ENCODE peak calls at places on chromosomes 5 and 9, in five cellular contexts. One of them, this sample, is unnamed.
A peak's percentile ranks its signal among the peaks of the same experiment; 100 is the strongest.

GRCh38 chr9:137494550-137495351 is 35.6 kb upstream of the NSMF start:
- DNase-seq in tibial nerve: no peak
- DNase-seq in HFF-Myc: no peak
- DNase-seq in Peyer's patch: no peak
- DNase-seq in lower lobe of right lung: no peak
- DNase-seq in this sample: no peak

GRCh38 chr9:83155733-83156132 is 92.8 kb upstream of the RASEF start:
- DNase-seq in tibial nerve: no peak
- DNase-seq in HFF-Myc: no peak
- DNase-seq in Peyer's patch: no peak
- DNase-seq in lower lobe of right lung: no peak
- DNase-seq in this sample: no peak

GRCh38 chr9:97900738-97901565 is 21.3 kb downstream of the TRMO start:
- DNase-seq in tibial nerve: no peak
- DNase-seq in HFF-Myc: no peak
- DNase-seq in Peyer's patch: no peak
- DNase-seq in lower lobe of right lung: no peak
- DNase-seq in this sample: no peak

GRCh38 chr5:53739111-53739510 is 178.7 kb downstream of the NDUFS4 start:
- DNase-seq in tibial nerve: no peak
- DNase-seq in HFF-Myc: no peak
- DNase-seq in Peyer's patch: no peak
- DNase-seq in lower lobe of right lung: no peak
- DNase-seq in this sample: no peak

GRCh38 chr5:153476767-153477166 is 13.7 kb upstream of the GRIA1 start:
- DNase-seq in tibial nerve: no peak
- DNase-seq in HFF-Myc: peak; percentile 88
- DNase-seq in Peyer's patch: no peak
- DNase-seq in lower lobe of right lung: no peak
- DNase-seq in this sample: no peak

GRCh38 chr5:80206282-80206681 is 49.6 kb downstream of the SERINC5 start:
- DNase-seq in tibial nerve: no peak
- DNase-seq in HFF-Myc: no peak
- DNase-seq in Peyer's patch: no peak
- DNase-seq in lower lobe of right lung: no peak
- DNase-seq in this sample: no peak

GRCh38 chr5:165495829-165496380 is 1990.5 kb downstream of the MAT2B start:
- DNase-seq in tibial nerve: no peak
- DNase-seq in HFF-Myc: no peak
- DNase-seq in Peyer's patch: no peak
- DNase-seq in lower lobe of right lung: no peak
- DNase-seq in this sample: no peak

GRCh38 chr5:90557871-90558270 is 726 bp upstream of the ADGRV1 start:
- DNase-seq in tibial nerve: no peak
- DNase-seq in HFF-Myc: no peak
- DNase-seq in Peyer's patch: no peak
- DNase-seq in lower lobe of right lung: no peak
- DNase-seq in this sample: no peak

GRCh38 chr5:36722913-36723312 is 116.5 kb downstream of the SLC1A3 start:
- DNase-seq in tibial nerve: no peak
- DNase-seq in HFF-Myc: no peak
- DNase-seq in Peyer's patch: peak; percentile 24
- DNase-seq in lower lobe of right lung: no peak
- DNase-seq in this sample: no peak

GRCh38 chr5:114361724-114362196 is at the start of gene KCNN2:
- DNase-seq in tibial nerve: peak; percentile 9
- DNase-seq in HFF-Myc: peak; percentile 76
- DNase-seq in Peyer's patch: no peak
- DNase-seq in lower lobe of right lung: peak; percentile 69
- DNase-seq in this sample: no peak

GRCh38 chr5:97838214-97838613 is 655.2 kb upstream of the RIOK2 start:
- DNase-seq in tibial nerve: no peak
- DNase-seq in HFF-Myc: peak; percentile 82
- DNase-seq in Peyer's patch: no peak
- DNase-seq in lower lobe of right lung: no peak
- DNase-seq in this sample: no peak

GRCh38 chr5:135921388-135921787 is 25.7 kb upstream of the IL9 start:
- DNase-seq in tibial nerve: no peak
- DNase-seq in HFF-Myc: no peak
- DNase-seq in Peyer's patch: no peak
- DNase-seq in lower lobe of right lung: no peak
- DNase-seq in this sample: no peak

GRCh38 chr9:87395804-87396458 is 101.7 kb upstream of the DAPK1 start:
- DNase-seq in tibial nerve: no peak
- DNase-seq in HFF-Myc: no peak
- DNase-seq in Peyer's patch: no peak
- DNase-seq in lower lobe of right lung: no peak
- DNase-seq in this sample: no peak

GRCh38 chr9:97562542-97562941 is 61.1 kb downstream of the TMOD1 start:
- DNase-seq in tibial nerve: no peak
- DNase-seq in HFF-Myc: no peak
- DNase-seq in Peyer's patch: no peak
- DNase-seq in lower lobe of right lung: no peak
- DNase-seq in this sample: peak; percentile 73

GRCh38 chr9:103364753-103365152 is 369.6 kb downstream of the CYLC2 start:
- DNase-seq in tibial nerve: no peak
- DNase-seq in HFF-Myc: no peak
- DNase-seq in Peyer's patch: no peak
- DNase-seq in lower lobe of right lung: no peak
- DNase-seq in this sample: no peak

GRCh38 chr9:95284152-95284551 is 33.4 kb downstream of the FANCC start:
- DNase-seq in tibial nerve: no peak
- DNase-seq in HFF-Myc: no peak
- DNase-seq in Peyer's patch: no peak
- DNase-seq in lower lobe of right lung: no peak
- DNase-seq in this sample: no peak

GRCh38 chr5:67100301-67100700 is 96.3 kb downstream of the CD180 start:
- DNase-seq in tibial nerve: no peak
- DNase-seq in HFF-Myc: no peak
- DNase-seq in Peyer's patch: no peak
- DNase-seq in lower lobe of right lung: no peak
- DNase-seq in this sample: no peak

GRCh38 chr9:136178061-136178772 is 26.7 kb downstream of the LHX3 start:
- DNase-seq in tibial nerve: no peak
- DNase-seq in HFF-Myc: no peak
- DNase-seq in Peyer's patch: no peak
- DNase-seq in lower lobe of right lung: no peak
- DNase-seq in this sample: no peak

GRCh38 chr5:94243612-94244011 is 374.8 kb downstream of the KIAA0825 start:
- DNase-seq in tibial nerve: no peak
- DNase-seq in HFF-Myc: no peak
- DNase-seq in Peyer's patch: no peak
- DNase-seq in lower lobe of right lung: no peak
- DNase-seq in this sample: no peak

GRCh38 chr9:89815903-89816573 is 211.2 kb downstream of the GADD45G start:
- DNase-seq in tibial nerve: no peak
- DNase-seq in HFF-Myc: no peak
- DNase-seq in Peyer's patch: peak; percentile 54
- DNase-seq in lower lobe of right lung: no peak
- DNase-seq in this sample: no peak

GRCh38 chr5:169945831-169946261 is 34.4 kb downstream of the INSYN2B start:
- DNase-seq in tibial nerve: peak; percentile 8
- DNase-seq in HFF-Myc: peak; percentile 59
- DNase-seq in Peyer's patch: no peak
- DNase-seq in lower lobe of right lung: peak; percentile 46
- DNase-seq in this sample: no peak

GRCh38 chr9:110029422-110029814 is 178.5 kb downstream of the C9orf152 start:
- DNase-seq in tibial nerve: peak; percentile 29
- DNase-seq in HFF-Myc: peak; percentile 61
- DNase-seq in Peyer's patch: no peak
- DNase-seq in lower lobe of right lung: no peak
- DNase-seq in this sample: no peak

GRCh38 chr5:172334196-172334595 is 50.6 kb upstream of the UBTD2 start:
- DNase-seq in tibial nerve: no peak
- DNase-seq in HFF-Myc: no peak
- DNase-seq in Peyer's patch: no peak
- DNase-seq in lower lobe of right lung: no peak
- DNase-seq in this sample: no peak

GRCh38 chr5:14501353-14502162 is 80.0 kb upstream of the OTULINL start:
- DNase-seq in tibial nerve: no peak
- DNase-seq in HFF-Myc: no peak
- DNase-seq in Peyer's patch: no peak
- DNase-seq in lower lobe of right lung: no peak
- DNase-seq in this sample: no peak

This sample was measured in mesenteric fat pad.